ENCODE peak calls at places on chromosomes 1 and 21, in seven cellular contexts. One of them, this sample, is unnamed. For H3K9me3, the result is how much of the 10 kb centered on the place peaks cover.

GRCh38 chr21:45281411-45282282 is 6.0 kb downstream of the POFUT2 start:
- DNase-seq in left ventricle myocardium inferior: no peak
- DNase-seq in PC-3: no peak
- DNase-seq in hepatocyte: no peak
- DNase-seq in H1: no peak
- DNase-seq in CD4-positive, alpha-beta memory T cell: no peak
- DNase-seq in stomach: peak
- DNase-seq in this sample: no peak

GRCh38 chr1:15849775-15850449 is 2.4 kb downstream of the SPEN start:
- DNase-seq in H1: peak
- DNase-seq in hepatocyte: peak
- DNase-seq in PC-3: peak
- DNase-seq in stomach: peak
- DNase-seq in left ventricle myocardium inferior: peak
- DNase-seq in CD4-positive, alpha-beta memory T cell: peak
- DNase-seq in this sample: peak

GRCh38 chr1:159122005-159122621 is 45.5 kb upstream of the AIM2 start:
- DNase-seq in stomach: no peak
- DNase-seq in CD4-positive, alpha-beta memory T cell: no peak
- DNase-seq in left ventricle myocardium inferior: no peak
- DNase-seq in PC-3: peak
- DNase-seq in H1: no peak
- DNase-seq in hepatocyte: no peak
- DNase-seq in this sample: peak

GRCh38 chr1:3431266-3431665 is 23.2 kb upstream of the ARHGEF16 start:
- DNase-seq in H1: no peak
- DNase-seq in hepatocyte: no peak
- DNase-seq in CD4-positive, alpha-beta memory T cell: no peak
- DNase-seq in left ventricle myocardium inferior: no peak
- DNase-seq in PC-3: peak
- DNase-seq in stomach: no peak
- DNase-seq in this sample: no peak

GRCh38 chr1:177871633-177872562 is 98.0 kb downstream of the SEC16B start:
- DNase-seq in stomach: peak
- DNase-seq in PC-3: no peak
- DNase-seq in H1: no peak
- DNase-seq in hepatocyte: peak
- DNase-seq in CD4-positive, alpha-beta memory T cell: no peak
- DNase-seq in left ventricle myocardium inferior: no peak
- DNase-seq in this sample: no peak

GRCh38 chr1:21030201-21030600 is 146.5 kb downstream of the EIF4G3 start:
- DNase-seq in CD4-positive, alpha-beta memory T cell: no peak
- DNase-seq in stomach: no peak
- DNase-seq in left ventricle myocardium inferior: no peak
- DNase-seq in PC-3: no peak
- DNase-seq in hepatocyte: no peak
- DNase-seq in H1: no peak
- DNase-seq in this sample: no peak

GRCh38 chr1:65195495-65196417 is 47.8 kb downstream of the AK4 start:
- DNase-seq in H1: no peak
- DNase-seq in stomach: no peak
- DNase-seq in hepatocyte: no peak
- DNase-seq in CD4-positive, alpha-beta memory T cell: no peak
- DNase-seq in left ventricle myocardium inferior: no peak
- DNase-seq in PC-3: no peak
- DNase-seq in this sample: no peak

GRCh38 chr1:94514095-94514727 is 27.3 kb downstream of the F3 start:
- DNase-seq in H1: peak
- DNase-seq in PC-3: peak
- DNase-seq in stomach: no peak
- DNase-seq in left ventricle myocardium inferior: no peak
- DNase-seq in hepatocyte: peak
- DNase-seq in CD4-positive, alpha-beta memory T cell: no peak
- DNase-seq in this sample: peak

GRCh38 chr1:184289825-184290550 is 96.8 kb upstream of the C1orf21 start:
- DNase-seq in left ventricle myocardium inferior: no peak
- DNase-seq in CD4-positive, alpha-beta memory T cell: no peak
- DNase-seq in stomach: no peak
- DNase-seq in H1: no peak
- DNase-seq in PC-3: peak
- DNase-seq in hepatocyte: no peak
- DNase-seq in this sample: no peak

GRCh38 chr21:44010429-44010828 is 1.7 kb upstream of the TRAPPC10 start:
- DNase-seq in stomach: no peak
- DNase-seq in CD4-positive, alpha-beta memory T cell: no peak
- DNase-seq in left ventricle myocardium inferior: no peak
- DNase-seq in PC-3: no peak
- DNase-seq in hepatocyte: no peak
- DNase-seq in H1: peak
- DNase-seq in this sample: no peak

GRCh38 chr21:16536661-16537359 is 807.0 kb downstream of the USP25 start:
- DNase-seq in left ventricle myocardium inferior: no peak
- DNase-seq in hepatocyte: no peak
- DNase-seq in CD4-positive, alpha-beta memory T cell: no peak
- DNase-seq in stomach: no peak
- DNase-seq in PC-3: peak
- DNase-seq in H1: no peak
- DNase-seq in this sample: peak
- H3K4me3 ChIP-seq in left ventricle myocardium inferior: peak
- H3K4me3 ChIP-seq in hepatocyte: no peak
- H3K4me3 ChIP-seq in CD4-positive, alpha-beta memory T cell: no peak
- H3K4me3 ChIP-seq in stomach: peak
- H3K4me3 ChIP-seq in PC-3: peak
- H3K4me3 ChIP-seq in H1: no peak
- H3K4me3 ChIP-seq in this sample: peak

GRCh38 chr1:5576111-5577065 is 415.8 kb downstream of the NPHP4 start:
- DNase-seq in PC-3: no peak
- DNase-seq in CD4-positive, alpha-beta memory T cell: no peak
- DNase-seq in stomach: peak
- DNase-seq in left ventricle myocardium inferior: no peak
- DNase-seq in H1: peak
- DNase-seq in hepatocyte: no peak
- DNase-seq in this sample: no peak
- H3K9me3 ChIP-seq in PC-3: under half
- H3K9me3 ChIP-seq in CD4-positive, alpha-beta memory T cell: under half
- H3K9me3 ChIP-seq in stomach: under half
- H3K9me3 ChIP-seq in left ventricle myocardium inferior: under half
- H3K9me3 ChIP-seq in H1: under half
- H3K9me3 ChIP-seq in hepatocyte: under half
- H3K9me3 ChIP-seq in this sample: under half

GRCh38 chr21:23687154-23687553 is 1920.1 kb downstream of the MRPL39 start:
- DNase-seq in stomach: no peak
- DNase-seq in left ventricle myocardium inferior: no peak
- DNase-seq in PC-3: no peak
- DNase-seq in H1: no peak
- DNase-seq in hepatocyte: no peak
- DNase-seq in CD4-positive, alpha-beta memory T cell: no peak
- DNase-seq in this sample: no peak
- H3K4me3 ChIP-seq in stomach: no peak
- H3K4me3 ChIP-seq in left ventricle myocardium inferior: no peak
- H3K4me3 ChIP-seq in PC-3: no peak
- H3K4me3 ChIP-seq in H1: no peak
- H3K4me3 ChIP-seq in hepatocyte: no peak
- H3K4me3 ChIP-seq in CD4-positive, alpha-beta memory T cell: no peak
- H3K4me3 ChIP-seq in this sample: no peak

GRCh38 chr1:12811409-12811784 is 19.8 kb downstream of the PRAMEF11 start:
- DNase-seq in PC-3: peak
- DNase-seq in hepatocyte: no peak
- DNase-seq in left ventricle myocardium inferior: no peak
- DNase-seq in H1: no peak
- DNase-seq in stomach: no peak
- DNase-seq in CD4-positive, alpha-beta memory T cell: no peak
- DNase-seq in this sample: peak
- H3K9me3 ChIP-seq in PC-3: under half
- H3K9me3 ChIP-seq in hepatocyte: under half
- H3K9me3 ChIP-seq in left ventricle myocardium inferior: under half
- H3K9me3 ChIP-seq in H1: under half
- H3K9me3 ChIP-seq in stomach: under half
- H3K9me3 ChIP-seq in CD4-positive, alpha-beta memory T cell: under half
- H3K9me3 ChIP-seq in this sample: under half

DNA sequence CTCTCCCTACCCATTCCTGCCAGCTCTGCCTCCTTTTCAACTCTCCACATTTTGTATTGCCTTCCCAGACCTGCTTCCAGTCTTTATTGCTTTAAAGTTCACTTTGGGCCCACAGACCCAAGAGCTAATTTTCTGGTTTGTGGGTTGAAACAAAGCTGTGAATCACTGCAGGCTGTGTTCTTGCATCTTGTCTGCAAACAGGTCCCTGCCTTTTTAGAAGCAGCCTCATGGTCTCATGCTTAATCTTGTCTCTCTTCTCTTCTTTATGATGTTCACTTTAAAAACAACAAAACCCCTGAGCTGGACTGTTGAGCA is 3.8 kb downstream of the BTG2 start:
- DNase-seq in left ventricle myocardium inferior: no peak
- DNase-seq in PC-3: no peak
- DNase-seq in CD4-positive, alpha-beta memory T cell: no peak
- DNase-seq in stomach: no peak
- DNase-seq in hepatocyte: no peak
- DNase-seq in H1: no peak
- DNase-seq in this sample: no peak
- H3K4me3 ChIP-seq in left ventricle myocardium inferior: peak
- H3K4me3 ChIP-seq in PC-3: no peak
- H3K4me3 ChIP-seq in CD4-positive, alpha-beta memory T cell: peak
- H3K4me3 ChIP-seq in stomach: peak
- H3K4me3 ChIP-seq in hepatocyte: no peak
- H3K4me3 ChIP-seq in H1: no peak
- H3K4me3 ChIP-seq in this sample: no peak

GRCh38 chr1:116092752-116093489 is 18.3 kb upstream of the MAB21L3 start:
- DNase-seq in left ventricle myocardium inferior: no peak
- DNase-seq in stomach: no peak
- DNase-seq in PC-3: peak
- DNase-seq in CD4-positive, alpha-beta memory T cell: no peak
- DNase-seq in H1: no peak
- DNase-seq in hepatocyte: no peak
- DNase-seq in this sample: no peak
- H3K9me3 ChIP-seq in left ventricle myocardium inferior: half or more
- H3K9me3 ChIP-seq in stomach: under half
- H3K9me3 ChIP-seq in PC-3: under half
- H3K9me3 ChIP-seq in CD4-positive, alpha-beta memory T cell: under half
- H3K9me3 ChIP-seq in H1: under half
- H3K9me3 ChIP-seq in hepatocyte: under half
- H3K9me3 ChIP-seq in this sample: under half

DNA sequence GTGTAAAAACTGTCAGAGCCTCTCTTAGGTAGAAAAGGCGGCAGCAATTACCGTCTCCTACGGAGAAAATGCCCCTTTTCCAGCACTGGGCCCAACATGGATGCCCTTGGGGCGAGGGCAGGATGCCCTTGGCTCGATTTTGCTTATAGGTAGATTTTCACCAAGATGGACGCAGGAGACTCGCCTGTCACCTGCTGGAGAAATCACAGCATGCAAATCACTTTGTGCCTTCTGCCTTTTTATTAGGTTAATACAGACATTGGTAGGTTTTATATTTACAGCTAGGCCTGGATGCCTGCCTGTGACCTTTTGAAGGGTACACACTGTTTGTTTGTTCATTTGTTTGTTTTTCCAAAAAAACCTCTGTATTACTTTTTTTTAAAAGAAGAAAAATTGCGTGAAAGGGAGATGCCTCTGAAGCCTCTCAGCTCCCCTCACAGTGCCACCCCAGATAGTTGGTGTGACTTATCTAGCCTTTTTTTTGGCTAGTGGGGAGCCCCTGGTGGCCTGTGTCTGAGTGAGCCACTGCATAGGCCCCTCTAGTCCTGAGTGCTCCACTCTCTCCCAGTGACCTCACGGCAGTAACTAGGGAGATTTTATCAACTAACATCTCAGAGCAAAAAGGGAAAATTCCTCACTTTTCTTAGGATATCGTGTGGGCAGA is 2.5 kb downstream of the ATP1B1 start:
- DNase-seq in left ventricle myocardium inferior: peak
- DNase-seq in hepatocyte: peak
- DNase-seq in stomach: peak
- DNase-seq in PC-3: peak
- DNase-seq in H1: no peak
- DNase-seq in CD4-positive, alpha-beta memory T cell: no peak
- DNase-seq in this sample: no peak
- H3K4me3 ChIP-seq in left ventricle myocardium inferior: peak
- H3K4me3 ChIP-seq in hepatocyte: peak
- H3K4me3 ChIP-seq in stomach: peak
- H3K4me3 ChIP-seq in PC-3: peak
- H3K4me3 ChIP-seq in H1: peak
- H3K4me3 ChIP-seq in CD4-positive, alpha-beta memory T cell: no peak
- H3K4me3 ChIP-seq in this sample: no peak

DNA sequence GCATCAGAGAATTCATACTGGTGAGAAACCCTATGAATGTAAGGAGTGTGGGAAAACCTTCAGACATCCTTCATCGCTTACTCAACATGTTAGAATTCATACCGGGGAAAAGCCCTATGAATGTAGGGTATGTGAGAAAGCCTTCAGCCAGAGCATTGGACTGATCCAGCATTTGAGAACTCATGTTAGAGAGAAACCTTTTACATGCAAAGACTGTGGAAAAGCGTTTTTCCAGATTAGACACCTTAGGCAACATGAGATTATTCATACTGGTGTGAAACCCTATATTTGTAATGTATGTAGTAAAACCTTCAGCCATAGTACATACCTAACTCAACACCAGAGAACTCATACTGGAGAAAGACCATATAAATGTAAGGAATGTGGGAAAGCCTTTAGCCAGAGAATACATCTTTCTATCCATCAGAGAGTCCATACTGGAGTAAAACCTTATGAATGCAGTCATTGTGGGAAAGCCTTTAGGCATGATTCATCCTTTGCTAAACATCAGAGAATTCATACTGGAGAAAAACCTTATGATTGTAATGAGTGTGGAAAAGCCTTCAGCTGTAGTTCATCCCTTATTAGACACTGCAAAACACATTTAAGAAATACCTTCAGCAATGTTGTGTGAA is 12.8 kb downstream of the ZFP69B start:
- DNase-seq in hepatocyte: no peak
- DNase-seq in stomach: no peak
- DNase-seq in left ventricle myocardium inferior: no peak
- DNase-seq in CD4-positive, alpha-beta memory T cell: no peak
- DNase-seq in PC-3: peak
- DNase-seq in H1: no peak
- DNase-seq in this sample: no peak
- H3K9me3 ChIP-seq in hepatocyte: half or more
- H3K9me3 ChIP-seq in stomach: half or more
- H3K9me3 ChIP-seq in left ventricle myocardium inferior: half or more
- H3K9me3 ChIP-seq in CD4-positive, alpha-beta memory T cell: under half
- H3K9me3 ChIP-seq in PC-3: half or more
- H3K9me3 ChIP-seq in H1: half or more
- H3K9me3 ChIP-seq in this sample: half or more

GRCh38 chr1:89631756-89632155 is 1.2 kb upstream of the LRRC8C start:
- DNase-seq in stomach: no peak
- DNase-seq in hepatocyte: no peak
- DNase-seq in left ventricle myocardium inferior: no peak
- DNase-seq in PC-3: no peak
- DNase-seq in H1: no peak
- DNase-seq in CD4-positive, alpha-beta memory T cell: no peak
- DNase-seq in this sample: no peak
- H3K4me3 ChIP-seq in stomach: peak
- H3K4me3 ChIP-seq in hepatocyte: no peak
- H3K4me3 ChIP-seq in left ventricle myocardium inferior: peak
- H3K4me3 ChIP-seq in PC-3: no peak
- H3K4me3 ChIP-seq in H1: peak
- H3K4me3 ChIP-seq in CD4-positive, alpha-beta memory T cell: peak
- H3K4me3 ChIP-seq in this sample: no peak

GRCh38 chr21:27841084-27841483 is 874.2 kb upstream of the ADAMTS5 start:
- DNase-seq in left ventricle myocardium inferior: no peak
- DNase-seq in H1: no peak
- DNase-seq in hepatocyte: no peak
- DNase-seq in PC-3: no peak
- DNase-seq in CD4-positive, alpha-beta memory T cell: no peak
- DNase-seq in stomach: no peak
- DNase-seq in this sample: no peak
- H3K9me3 ChIP-seq in left ventricle myocardium inferior: under half
- H3K9me3 ChIP-seq in H1: under half
- H3K9me3 ChIP-seq in hepatocyte: under half
- H3K9me3 ChIP-seq in PC-3: under half
- H3K9me3 ChIP-seq in CD4-positive, alpha-beta memory T cell: under half
- H3K9me3 ChIP-seq in stomach: under half
- H3K9me3 ChIP-seq in this sample: under half

This sample was measured in MG63.